ENCODE peak calls at places on chromosomes 6 and 20, in eight cellular contexts. N, W, G, X, H, J, C and K are unnamed samples.

GRCh38 chr6:129102741-129103140 is 219.8 kb downstream of the LAMA2 start:
- DNase-seq in X (no peak), J (no peak), C (no peak), W (no peak), G (no peak), H (no peak), N (no peak), K (peak)

GRCh38 chr20:32964575-32964974 is 39.7 kb downstream of the SUN5 start:
- DNase-seq in H (no peak), W (no peak), N (no peak), J (no peak), G (no peak), C (no peak), X (no peak), K (peak)

GRCh38 chr6:99013145-99013544 is 65.4 kb upstream of the FBXL4 start:
- DNase-seq in X (peak), W (no peak), N (no peak), C (no peak), H (peak), G (peak), J (no peak), K (no peak)

GRCh38 chr20:62325172-62325905 is 22.5 kb downstream of the ADRM1 start:
- DNase-seq in H (no peak), N (no peak), G (no peak), W (no peak), J (no peak), X (no peak), C (no peak), K (no peak)

GRCh38 chr6:39927159-39927558 is 7.1 kb downstream of the MOCS1 start:
- DNase-seq in G (peak), N (no peak), J (no peak), C (no peak), H (peak), W (no peak), X (peak), K (no peak)

GRCh38 chr6:136763255-136763654 is 29.0 kb downstream of the MAP3K5 start:
- DNase-seq in W (no peak), G (no peak), C (no peak), N (no peak), X (no peak), H (no peak), J (no peak), K (no peak)

GRCh38 chr20:57030611-57031600 is 235.5 kb downstream of the BMP7 start:
- DNase-seq in J (no peak), H (peak), G (no peak), X (peak), W (no peak), N (no peak), C (no peak), K (no peak)

GRCh38 chr6:150238294-150238693 is 95.5 kb downstream of the PPP1R14C start:
- DNase-seq in G (peak), J (no peak), W (no peak), C (no peak), H (no peak), N (no peak), X (no peak), K (no peak)

GRCh38 chr6:136921521-136921935 is 573 bp upstream of the SLC35D3 start:
- DNase-seq in G (no peak), W (no peak), J (no peak), C (peak), H (no peak), N (peak), X (peak), K (no peak)

GRCh38 chr6:134510920-134511319 is 193.0 kb upstream of the SGK1 start:
- DNase-seq in W (no peak), X (no peak), C (no peak), G (no peak), J (no peak), H (no peak), N (no peak), K (no peak)

GRCh38 chr6:22877946-22878705 is 308.8 kb downstream of the HDGFL1 start:
- DNase-seq in J (no peak), W (no peak), X (no peak), G (peak), N (no peak), H (no peak), C (peak), K (no peak)

GRCh38 chr6:71349395-71349794 is 60.8 kb downstream of the OGFRL1 start:
- DNase-seq in G (peak), N (no peak), W (no peak), C (peak), X (no peak), H (peak), J (no peak), K (no peak)

GRCh38 chr6:130893766-130894165 is 66.6 kb downstream of the SMLR1 start:
- DNase-seq in J (no peak), N (no peak), G (no peak), W (no peak), H (no peak), C (no peak), X (no peak), K (no peak)